ENCODE peak calls at places on chromosome 18, in eight cellular contexts. R is activated T-cell treated with anti-CD3 and anti-CD28 coated beads for 1 hour; L is NCI-H460; B is GM23248; Y is lower lobe of right lung; I is activated naive CD8-positive, alpha-beta T cell treated with anti-CD3 and anti-CD28 coated beads, Interleukin-2, amount 50 U/mL, for 24 hours; M is stimulated activated CD4-positive, alpha-beta T cell treated with anti-CD3 and anti-CD28 coated beads, TNF-alpha, amount 100 ng/mL, for 4 hours; K is endodermal cell. Z is an unnamed sample.

GRCh38 chr18:23856466-23857175 is 157.9 kb upstream of the TTC39C start:
- DNase-seq in L (no peak), K (peak; percentile 77), R (no peak), I (no peak), Y (no peak), M (no peak), B (no peak), Z (no peak)

GRCh38 chr18:69559604-69560003 is 158.9 kb downstream of the DOK6 start:
- DNase-seq in L (no peak), K (no peak), R (no peak), Y (no peak), B (no peak), I (no peak), M (no peak), Z (no peak)

GRCh38 chr18:48897531-48897930 is 53.2 kb downstream of the SMAD7 start:
- DNase-seq in B (peak; percentile 51), K (no peak), I (no peak), M (no peak), Y (no peak), L (no peak), R (no peak), Z (no peak)

GRCh38 chr18:55546873-55547704 is 40.9 kb downstream of the TCF4 start:
- DNase-seq in K (no peak), I (no peak), L (no peak), B (peak; percentile 79), Y (no peak), M (no peak), R (no peak), Z (no peak)

GRCh38 chr18:27605107-27605834 is 420.2 kb upstream of the CHST9 start:
- DNase-seq in L (peak; percentile 58), R (no peak), Y (no peak), B (peak; percentile 81), M (no peak), K (peak; percentile 85), I (peak; percentile 10), Z (no peak)

GRCh38 chr18:53070706-53071105 is 730.7 kb downstream of the DCC start:
- DNase-seq in M (no peak), R (no peak), K (no peak), B (no peak), L (no peak), I (no peak), Y (no peak), Z (no peak)

GRCh38 chr18:35611518-35611917 is 30.0 kb downstream of the GALNT1 start:
- DNase-seq in B (no peak), R (no peak), L (no peak), I (no peak), M (no peak), K (no peak), Y (no peak), Z (no peak)

GRCh38 chr18:58427321-58427720 is 201.6 kb downstream of the ALPK2 start:
- DNase-seq in B (no peak), K (no peak), I (no peak), Y (no peak), R (no peak), L (no peak), M (no peak), Z (no peak)

GRCh38 chr18:55038162-55038561 is 78.9 kb upstream of the CCDC68 start:
- DNase-seq in M (no peak), R (no peak), K (no peak), Y (no peak), I (no peak), L (no peak), B (peak; percentile 42), Z (no peak)

GRCh38 chr18:47930086-47930843 is at the start of gene SMAD2:
- DNase-seq in R (peak; percentile 66), L (peak; percentile 71), Y (peak; percentile 92), I (peak; percentile 78), B (peak; percentile 81), M (peak; percentile 57), K (peak; percentile 97), Z (peak; percentile 72)

GRCh38 chr18:69400976-69401474 is 337 bp downstream of the DOK6 start:
- DNase-seq in B (peak; percentile 63), R (no peak), K (peak; percentile 78), Y (peak; percentile 42), I (no peak), M (no peak), L (no peak), Z (no peak)

GRCh38 chr18:63850010-63850409 is 37.5 kb upstream of the SERPINB2 start:
- DNase-seq in R (no peak), M (no peak), I (no peak), Y (no peak), B (peak; percentile 58), L (peak; percentile 79), K (peak; percentile 78), Z (no peak)

GRCh38 chr18:3345452-3345851 is 83.5 kb downstream of the MYL12B start:
- DNase-seq in B (peak; percentile 55), R (no peak), I (no peak), L (no peak), K (no peak), M (no peak), Y (no peak), Z (no peak)

GRCh38 chr18:35172009-35172408 is 68.8 kb upstream of the ZNF397 start:
- DNase-seq in L (no peak), Y (no peak), K (no peak), M (no peak), I (no peak), B (no peak), R (no peak), Z (no peak)

GRCh38 chr18:41096504-41096903 is 858.5 kb upstream of the PIK3C3 start:
- DNase-seq in R (no peak), L (no peak), Y (no peak), B (peak; percentile 24), M (no peak), I (no peak), K (no peak), Z (no peak)

GRCh38 chr18:27713727-27714080 is 463.2 kb downstream of the CDH2 start:
- DNase-seq in I (no peak), R (no peak), K (no peak), M (no peak), L (no peak), B (peak; percentile 84), Y (no peak), Z (no peak)

GRCh38 chr18:8514409-8514808 is 94.8 kb upstream of the RAB12 start:
- DNase-seq in Y (no peak), R (no peak), B (no peak), M (no peak), K (no peak), I (no peak), L (no peak), Z (no peak)

GRCh38 chr18:13726972-13727331 is 479 bp downstream of the RNMT start:
- DNase-seq in I (peak; percentile 36), B (peak; percentile 83), Y (no peak), R (peak; percentile 12), M (peak; percentile 3), K (peak; percentile 84), L (peak; percentile 3), Z (no peak)

GRCh38 chr18:38174594-38174993 is 609.0 kb upstream of the CELF4 start:
- DNase-seq in I (no peak), K (no peak), L (no peak), Y (no peak), B (no peak), M (no peak), R (no peak), Z (no peak)

GRCh38 chr18:2222270-2223185 is 348.8 kb downstream of the METTL4 start:
- DNase-seq in M (no peak), Y (no peak), R (no peak), L (no peak), I (no peak), K (no peak), B (no peak), Z (no peak)

GRCh38 chr18:13502585-13502984 is 223.8 kb downstream of the FAM210A start:
- DNase-seq in R (no peak), M (no peak), I (no peak), L (no peak), B (no peak), K (no peak), Y (no peak), Z (no peak)

GRCh38 chr18:63365909-63366269 is 1.1 kb downstream of the KDSR start:
- DNase-seq in Y (no peak), M (no peak), R (no peak), L (no peak), K (no peak), I (peak; percentile 6), B (peak; percentile 53), Z (no peak)

GRCh38 chr18:48324651-48325050 is 84.5 kb downstream of the ZBTB7C start:
- DNase-seq in I (no peak), L (no peak), Y (no peak), K (no peak), M (no peak), R (no peak), B (no peak), Z (no peak)

GRCh38 chr18:8858888-8859511 is 153.6 kb downstream of the MTCL1 start:
- DNase-seq in K (no peak), M (no peak), B (peak; percentile 96), Y (no peak), I (no peak), L (peak; percentile 86), R (no peak), Z (no peak)

GRCh38 chr18:68449292-68449691 is 265.6 kb downstream of the TMX3 start:
- DNase-seq in Y (no peak), L (no peak), I (no peak), B (peak; percentile 82), M (no peak), K (no peak), R (no peak), Z (no peak)

GRCh38 chr18:34322365-34323289 is 97.9 kb upstream of the NOL4 start:
- DNase-seq in I (peak; percentile 4), K (peak; percentile 85), B (peak; percentile 81), R (no peak), M (no peak), L (peak; percentile 33), Y (peak; percentile 52), Z (no peak)

GRCh38 chr18:65968605-65969004 is 217.8 kb downstream of the CDH7 start:
- DNase-seq in Y (no peak), M (no peak), I (no peak), K (no peak), L (no peak), B (no peak), R (no peak), Z (no peak)

GRCh38 chr18:9081940-9082339 is 20.6 kb upstream of the NDUFV2 start:
- DNase-seq in I (peak; percentile 58), R (no peak), K (no peak), Y (no peak), B (no peak), L (no peak), M (no peak), Z (no peak)

GRCh38 chr18:63890950-63891304 is 3.4 kb downstream of the SERPINB2 start:
- DNase-seq in R (no peak), M (no peak), K (no peak), I (no peak), B (no peak), L (no peak), Y (no peak), Z (no peak)

GRCh38 chr18:79953921-79954651 is 2.6 kb upstream of the SLC66A2 start:
- DNase-seq in R (no peak), I (peak; percentile 18), L (no peak), K (peak; percentile 57), M (no peak), Y (peak; percentile 77), B (no peak), Z (no peak)

GRCh38 chr18:23138470-23138869 is 3.2 kb downstream of the CABLES1 start:
- DNase-seq in R (no peak), I (no peak), Y (peak; percentile 66), B (no peak), M (no peak), K (no peak), L (no peak), Z (no peak)

GRCh38 chr18:45722899-45723298 is 1.1 kb upstream of the SLC14A1 start:
- DNase-seq in R (peak; percentile 54), I (peak; percentile 82), Y (peak; percentile 78), L (peak; percentile 47), B (peak; percentile 79), K (peak; percentile 97), M (peak; percentile 42), Z (peak; percentile 21)

GRCh38 chr18:23827681-23828080 is 138.4 kb downstream of the LAMA3 start:
- DNase-seq in R (no peak), Y (no peak), L (no peak), K (no peak), B (no peak), I (no peak), M (no peak), Z (no peak)

GRCh38 chr18:43571078-43571689 is 293.9 kb upstream of the SYT4 start:
- DNase-seq in M (no peak), K (peak; percentile 61), L (peak; percentile 52), I (no peak), Y (no peak), B (peak; percentile 58), R (no peak), Z (no peak)

Z was measured in T-helper 1 cell.